ENCODE peak calls at places on chromosomes 16 and 17, in seven cellular contexts. One of them, this sample, is unnamed.

GRCh38 chr16:83402969-83403368 is 404.8 kb upstream of the HSBP1 start:
- DNase-seq in cerebellar nuclear complex: no peak
- DNase-seq in Caki2: no peak
- DNase-seq in left ventricle myocardium superior: no peak
- DNase-seq in NCI-H2171 treated with DMSO at 0.1 percent for 48 hours: peak
- DNase-seq in GM19239: no peak
- DNase-seq in PC-3: no peak
- DNase-seq in this sample: peak

GRCh38 chr17:65514541-65514940 is 46.9 kb downstream of the AXIN2 start:
- DNase-seq in cerebellar nuclear complex: no peak
- DNase-seq in Caki2: no peak
- DNase-seq in left ventricle myocardium superior: no peak
- DNase-seq in NCI-H2171 treated with DMSO at 0.1 percent for 48 hours: no peak
- DNase-seq in GM19239: no peak
- DNase-seq in PC-3: no peak
- DNase-seq in this sample: no peak

GRCh38 chr17:75010683-75011406 is 1.6 kb upstream of the MRPL58 start:
- DNase-seq in cerebellar nuclear complex: peak
- DNase-seq in Caki2: peak
- DNase-seq in left ventricle myocardium superior: peak
- DNase-seq in NCI-H2171 treated with DMSO at 0.1 percent for 48 hours: peak
- DNase-seq in GM19239: no peak
- DNase-seq in PC-3: peak
- DNase-seq in this sample: no peak

GRCh38 chr17:72063756-72064461 is 56.9 kb upstream of the SOX9 start:
- DNase-seq in cerebellar nuclear complex: no peak
- DNase-seq in Caki2: no peak
- DNase-seq in left ventricle myocardium superior: no peak
- DNase-seq in NCI-H2171 treated with DMSO at 0.1 percent for 48 hours: no peak
- DNase-seq in GM19239: no peak
- DNase-seq in PC-3: peak
- DNase-seq in this sample: no peak

GRCh38 chr16:57260294-57260929 is 15.4 kb downstream of the ARL2BP start:
- DNase-seq in cerebellar nuclear complex: no peak
- DNase-seq in Caki2: peak
- DNase-seq in left ventricle myocardium superior: no peak
- DNase-seq in NCI-H2171 treated with DMSO at 0.1 percent for 48 hours: no peak
- DNase-seq in GM19239: no peak
- DNase-seq in PC-3: peak
- DNase-seq in this sample: peak

GRCh38 chr17:50206604-50207293 is 5.3 kb upstream of the COL1A1 start:
- DNase-seq in cerebellar nuclear complex: no peak
- DNase-seq in Caki2: no peak
- DNase-seq in left ventricle myocardium superior: peak
- DNase-seq in NCI-H2171 treated with DMSO at 0.1 percent for 48 hours: peak
- DNase-seq in GM19239: no peak
- DNase-seq in PC-3: no peak
- DNase-seq in this sample: no peak

GRCh38 chr17:65323055-65323454 is 185.9 kb downstream of the RGS9 start:
- DNase-seq in cerebellar nuclear complex: no peak
- DNase-seq in Caki2: no peak
- DNase-seq in left ventricle myocardium superior: no peak
- DNase-seq in NCI-H2171 treated with DMSO at 0.1 percent for 48 hours: peak
- DNase-seq in GM19239: no peak
- DNase-seq in PC-3: no peak
- DNase-seq in this sample: no peak

GRCh38 chr17:258906-259305 is 77.5 kb upstream of the DOC2B start:
- DNase-seq in cerebellar nuclear complex: no peak
- DNase-seq in Caki2: no peak
- DNase-seq in left ventricle myocardium superior: no peak
- DNase-seq in NCI-H2171 treated with DMSO at 0.1 percent for 48 hours: no peak
- DNase-seq in GM19239: no peak
- DNase-seq in PC-3: no peak
- DNase-seq in this sample: no peak

GRCh38 chr17:4119299-4119698 is 23.5 kb downstream of the ZZEF1 start:
- DNase-seq in cerebellar nuclear complex: no peak
- DNase-seq in Caki2: no peak
- DNase-seq in left ventricle myocardium superior: no peak
- DNase-seq in NCI-H2171 treated with DMSO at 0.1 percent for 48 hours: no peak
- DNase-seq in GM19239: no peak
- DNase-seq in PC-3: no peak
- DNase-seq in this sample: no peak

GRCh38 chr17:29645516-29646051 is 22.9 kb upstream of the CORO6 start:
- DNase-seq in cerebellar nuclear complex: no peak
- DNase-seq in Caki2: no peak
- DNase-seq in left ventricle myocardium superior: peak
- DNase-seq in NCI-H2171 treated with DMSO at 0.1 percent for 48 hours: peak
- DNase-seq in GM19239: no peak
- DNase-seq in PC-3: no peak
- DNase-seq in this sample: peak

GRCh38 chr17:38868095-38868967 is 1.5 kb upstream of the LASP1 start:
- DNase-seq in cerebellar nuclear complex: no peak
- DNase-seq in Caki2: peak
- DNase-seq in left ventricle myocardium superior: peak
- DNase-seq in NCI-H2171 treated with DMSO at 0.1 percent for 48 hours: peak
- DNase-seq in GM19239: no peak
- DNase-seq in PC-3: no peak
- DNase-seq in this sample: no peak

GRCh38 chr17:32936894-32937500 is 9.0 kb downstream of the TMEM98 start:
- DNase-seq in cerebellar nuclear complex: no peak
- DNase-seq in Caki2: peak
- DNase-seq in left ventricle myocardium superior: peak
- DNase-seq in NCI-H2171 treated with DMSO at 0.1 percent for 48 hours: peak
- DNase-seq in GM19239: peak
- DNase-seq in PC-3: peak
- DNase-seq in this sample: peak

GRCh38 chr16:12553191-12553590 is 250.5 kb downstream of the CPPED1 start:
- DNase-seq in cerebellar nuclear complex: no peak
- DNase-seq in Caki2: no peak
- DNase-seq in left ventricle myocardium superior: no peak
- DNase-seq in NCI-H2171 treated with DMSO at 0.1 percent for 48 hours: no peak
- DNase-seq in GM19239: no peak
- DNase-seq in PC-3: no peak
- DNase-seq in this sample: no peak

GRCh38 chr17:36608794-36609497 is 7.6 kb downstream of the MRM1 start:
- DNase-seq in cerebellar nuclear complex: no peak
- DNase-seq in Caki2: peak
- DNase-seq in left ventricle myocardium superior: peak
- DNase-seq in NCI-H2171 treated with DMSO at 0.1 percent for 48 hours: peak
- DNase-seq in GM19239: no peak
- DNase-seq in PC-3: peak
- DNase-seq in this sample: peak

GRCh38 chr17:65037157-65037556 is 19.4 kb downstream of the GNA13 start:
- DNase-seq in cerebellar nuclear complex: no peak
- DNase-seq in Caki2: no peak
- DNase-seq in left ventricle myocardium superior: no peak
- DNase-seq in NCI-H2171 treated with DMSO at 0.1 percent for 48 hours: no peak
- DNase-seq in GM19239: no peak
- DNase-seq in PC-3: no peak
- DNase-seq in this sample: no peak

GRCh38 chr16:2846511-2847310 is 11.3 kb downstream of the PRSS22 start:
- DNase-seq in cerebellar nuclear complex: no peak
- DNase-seq in Caki2: peak
- DNase-seq in left ventricle myocardium superior: no peak
- DNase-seq in NCI-H2171 treated with DMSO at 0.1 percent for 48 hours: no peak
- DNase-seq in GM19239: no peak
- DNase-seq in PC-3: peak
- DNase-seq in this sample: peak

GRCh38 chr17:83121921-83122820 is 42.8 kb downstream of the METRNL start:
- DNase-seq in cerebellar nuclear complex: no peak
- DNase-seq in Caki2: no peak
- DNase-seq in left ventricle myocardium superior: no peak
- DNase-seq in NCI-H2171 treated with DMSO at 0.1 percent for 48 hours: no peak
- DNase-seq in GM19239: no peak
- DNase-seq in PC-3: no peak
- DNase-seq in this sample: no peak

GRCh38 chr16:30180741-30181140 is 2.7 kb upstream of the CORO1A start:
- DNase-seq in cerebellar nuclear complex: no peak
- DNase-seq in Caki2: no peak
- DNase-seq in left ventricle myocardium superior: no peak
- DNase-seq in NCI-H2171 treated with DMSO at 0.1 percent for 48 hours: no peak
- DNase-seq in GM19239: no peak
- DNase-seq in PC-3: no peak
- DNase-seq in this sample: no peak

This sample was measured in astrocyte of the cerebellum.